ENCODE peak calls at places on chromosome 1, in six cellular contexts. S, G, Y, C, N and W are unnamed samples.

GRCh38 chr1:15947382-15948090 is 28.4 kb downstream of the ZBTB17 start:
- DNase-seq in G (no peak), S (no peak), Y (no peak), N (no peak), C (no peak), W (peak)

GRCh38 chr1:112507896-112508241 is 896 bp upstream of the WNT2B start:
- DNase-seq in G (no peak), S (no peak), C (no peak), Y (no peak), N (no peak), W (peak)

GRCh38 chr1:187313115-187313514 is 484.4 kb downstream of the PLA2G4A start:
- DNase-seq in N (no peak), Y (no peak), G (no peak), C (no peak), S (no peak), W (no peak)

GRCh38 chr1:63865561-63865960 is 91.7 kb downstream of the ROR1 start:
- DNase-seq in Y (no peak), N (no peak), C (no peak), S (no peak), G (no peak), W (no peak)

GRCh38 chr1:102191723-102192122 is 195.0 kb upstream of the OLFM3 start:
- DNase-seq in Y (peak), S (no peak), N (no peak), C (peak), G (peak), W (no peak)

GRCh38 chr1:243924588-243925349 is 74.7 kb upstream of the AKT3 start:
- DNase-seq in C (no peak), Y (no peak), G (peak), S (no peak), N (no peak), W (no peak)

GRCh38 chr1:107479865-107480264 is 339.0 kb downstream of the NTNG1 start:
- DNase-seq in Y (no peak), G (no peak), S (no peak), C (no peak), N (no peak), W (no peak)

GRCh38 chr1:20366766-20367602 is 76.3 kb downstream of the VWA5B1 start:
- DNase-seq in S (no peak), G (no peak), C (peak), N (no peak), Y (peak), W (peak)

GRCh38 chr1:161013591-161014513 is 7.1 kb downstream of the F11R start:
- DNase-seq in Y (no peak), S (peak), N (peak), G (peak), C (no peak), W (no peak)

GRCh38 chr1:79155991-79156390 is 149.5 kb upstream of the ADGRL4 start:
- DNase-seq in G (no peak), S (no peak), C (no peak), Y (no peak), N (no peak), W (no peak)

GRCh38 chr1:32870615-32871363 is at the start of gene FNDC5:
- DNase-seq in N (no peak), C (no peak), S (no peak), Y (peak), G (no peak), W (peak)

GRCh38 chr1:172125250-172125649 is 284.0 kb downstream of the DNM3 start:
- DNase-seq in G (no peak), N (no peak), C (no peak), Y (no peak), S (no peak), W (no peak)

GRCh38 chr1:91795601-91796389 is 90.2 kb downstream of the TGFBR3 start:
- DNase-seq in C (no peak), G (peak), S (no peak), N (no peak), Y (no peak), W (no peak)

GRCh38 chr1:9306006-9306405 is 13.3 kb downstream of the SPSB1 start:
- DNase-seq in N (no peak), C (no peak), S (no peak), Y (no peak), G (no peak), W (no peak)

GRCh38 chr1:176517484-176517883 is 54.5 kb downstream of the PAPPA2 start:
- DNase-seq in S (no peak), N (no peak), C (peak), G (peak), Y (no peak), W (no peak)

GRCh38 chr1:24586119-24586518 is 30.2 kb downstream of the NCMAP start:
- DNase-seq in C (no peak), S (no peak), Y (no peak), G (no peak), N (no peak), W (no peak)

GRCh38 chr1:3429320-3429719 is 25.1 kb upstream of the ARHGEF16 start:
- DNase-seq in N (no peak), S (no peak), G (no peak), Y (no peak), C (no peak), W (no peak)

GRCh38 chr1:85137660-85138059 is 63.2 kb downstream of the SYDE2 start:
- DNase-seq in G (no peak), C (no peak), S (peak), Y (no peak), N (no peak), W (no peak)

GRCh38 chr1:201024251-201024998 is 911 bp upstream of the KIF21B start:
- DNase-seq in Y (peak), C (no peak), S (no peak), N (no peak), G (peak), W (peak)

GRCh38 chr1:175172503-175172902 is 20.1 kb downstream of the KIAA0040 start:
- DNase-seq in Y (no peak), N (no peak), C (no peak), G (no peak), S (no peak), W (no peak)

GRCh38 chr1:21287905-21288514 is 2.3 kb downstream of the ECE1 start:
- DNase-seq in C (no peak), S (no peak), Y (no peak), G (no peak), N (no peak), W (no peak)

GRCh38 chr1:53327183-53327941 is 508 bp downstream of the LRP8 start:
- DNase-seq in S (peak), Y (peak), N (peak), G (no peak), C (peak), W (peak)

GRCh38 chr1:31703431-31704260 is at the start of gene COL16A1:
- DNase-seq in S (no peak), Y (no peak), N (no peak), C (no peak), G (no peak), W (no peak)

GRCh38 chr1:70360321-70360720 is 5.8 kb upstream of the ANKRD13C start:
- DNase-seq in G (no peak), S (no peak), C (peak), N (no peak), Y (no peak), W (no peak)

GRCh38 chr1:38585460-38585859 is 274.1 kb downstream of the RRAGC start:
- DNase-seq in N (no peak), C (no peak), Y (no peak), G (no peak), S (no peak), W (no peak)

GRCh38 chr1:205493241-205494085 is 11.0 kb upstream of the CDK18 start:
- DNase-seq in S (no peak), N (no peak), G (peak), C (peak), Y (no peak), W (no peak)

GRCh38 chr1:1616045-1616821 is 933 bp downstream of the MIB2 start:
- DNase-seq in G (no peak), N (no peak), S (no peak), Y (no peak), C (peak), W (no peak)

GRCh38 chr1:223197923-223198627 is 55.0 kb upstream of the TLR5 start:
- DNase-seq in C (no peak), Y (no peak), G (no peak), N (no peak), S (no peak), W (no peak)

GRCh38 chr1:221669441-221669840 is 72.4 kb downstream of the DUSP10 start:
- DNase-seq in G (no peak), Y (no peak), C (no peak), N (no peak), S (no peak), W (no peak)